ENCODE peak calls at places on chromosomes 2 and 18, in six cellular contexts. Q, Y, B, T, J and R are unnamed samples.

GRCh38 chr2:201984800-201985525 is 48.7 kb upstream of the FZD7 start:
- DNase-seq in Q (peak; percentile 94), Y (peak; percentile 81), B (no peak), T (no peak), J (no peak), R (peak; percentile 96)

GRCh38 chr2:24233321-24233720 is 58.5 kb downstream of the FAM228A start:
- DNase-seq in Q (no peak), Y (no peak), B (no peak), T (no peak), J (no peak), R (no peak)

GRCh38 chr2:2852015-2852777 is 521.1 kb upstream of the MYT1L start:
- DNase-seq in Q (no peak), Y (no peak), B (no peak), T (no peak), J (no peak), R (no peak)

GRCh38 chr2:229922449-229923386 is at the start of gene FBXO36:
- DNase-seq in Q (no peak), Y (peak; percentile 88), B (peak; percentile 76), T (peak; percentile 89), J (no peak), R (peak; percentile 91)

GRCh38 chr2:50143822-50144575 is 887.9 kb downstream of the NRXN1 start:
- DNase-seq in Q (peak; percentile 72), Y (peak; percentile 87), B (peak; percentile 8), T (peak; percentile 83), J (peak; percentile 67), R (peak; percentile 69)

GRCh38 chr2:37457401-37457901 is 113.0 kb downstream of the QPCT start:
- DNase-seq in Q (no peak), Y (no peak), B (no peak), T (no peak), J (no peak), R (no peak)

GRCh38 chr2:24471662-24472061 is 19.4 kb upstream of the NCOA1 start:
- DNase-seq in Q (no peak), Y (no peak), B (no peak), T (no peak), J (no peak), R (no peak)

GRCh38 chr18:25053484-25053883 is 298.5 kb downstream of the ZNF521 start:
- DNase-seq in Q (no peak), Y (no peak), B (no peak), T (no peak), J (no peak), R (no peak)

GRCh38 chr18:63505566-63506335 is 29.0 kb downstream of the SERPINB5 start:
- DNase-seq in Q (no peak), Y (no peak), B (no peak), T (peak; percentile 74), J (no peak), R (no peak)

GRCh38 chr18:55001625-55002024 is 42.4 kb upstream of the CCDC68 start:
- DNase-seq in Q (no peak), Y (no peak), B (no peak), T (no peak), J (no peak), R (no peak)

GRCh38 chr2:4012197-4012596 is 308.8 kb downstream of the DCDC2C start:
- DNase-seq in Q (no peak), Y (no peak), B (no peak), T (no peak), J (no peak), R (no peak)

GRCh38 chr18:31546476-31546875 is 45.2 kb upstream of the TTR start:
- DNase-seq in Q (no peak), Y (no peak), B (no peak), T (no peak), J (no peak), R (no peak)

GRCh38 chr2:68937346-68938055 is 15.2 kb downstream of the GKN2 start:
- DNase-seq in Q (no peak), Y (no peak), B (no peak), T (no peak), J (no peak), R (no peak)

GRCh38 chr2:223051580-223052375 is at the start of gene KCNE4:
- DNase-seq in Q (peak; percentile 35), Y (no peak), B (no peak), T (no peak), J (no peak), R (peak; percentile 53)

GRCh38 chr2:196653843-196654242 is 14.3 kb downstream of the CCDC150 start:
- DNase-seq in Q (no peak), Y (no peak), B (no peak), T (no peak), J (no peak), R (no peak)

GRCh38 chr2:230537531-230537976 is 121.6 kb downstream of the SP100 start:
- DNase-seq in Q (no peak), Y (no peak), B (no peak), T (no peak), J (no peak), R (no peak)

GRCh38 chr18:75088021-75088506 is 120.9 kb downstream of the PTGR3 start:
- DNase-seq in Q (no peak), Y (no peak), B (no peak), T (no peak), J (no peak), R (no peak)

GRCh38 chr2:175076272-175076671 is 71.1 kb upstream of the CHN1 start:
- DNase-seq in Q (no peak), Y (no peak), B (no peak), T (no peak), J (no peak), R (no peak)

GRCh38 chr2:33477473-33478468 is 1.3 kb downstream of the RASGRP3 start:
- DNase-seq in Q (peak; percentile 73), Y (no peak), B (no peak), T (peak; percentile 87), J (no peak), R (peak; percentile 63)

GRCh38 chr2:3179208-3179607 is 198.4 kb downstream of the EIPR1 start:
- DNase-seq in Q (no peak), Y (peak; percentile 66), B (no peak), T (no peak), J (no peak), R (no peak)

GRCh38 chr2:30235859-30236535 is 4.7 kb downstream of the LBH start:
- DNase-seq in Q (no peak), Y (no peak), B (peak; percentile 41), T (no peak), J (no peak), R (no peak)

GRCh38 chr2:222833410-222833809 is 27.4 kb upstream of the ACSL3 start:
- DNase-seq in Q (no peak), Y (no peak), B (no peak), T (no peak), J (no peak), R (no peak)

GRCh38 chr18:62781893-62782292 is 66.6 kb downstream of the PHLPP1 start:
- DNase-seq in Q (no peak), Y (no peak), B (no peak), T (no peak), J (no peak), R (no peak)

GRCh38 chr2:235639387-235639786 is 145.5 kb downstream of the AGAP1 start:
- DNase-seq in Q (peak; percentile 98), Y (peak; percentile 7), B (no peak), T (peak; percentile 14), J (no peak), R (peak; percentile 98)

GRCh38 chr18:31189757-31190156 is 27.1 kb upstream of the DSC1 start:
- DNase-seq in Q (no peak), Y (no peak), B (no peak), T (no peak), J (no peak), R (no peak)

GRCh38 chr2:19346983-19347618 is 11.3 kb downstream of the OSR1 start:
- DNase-seq in Q (no peak), Y (no peak), B (no peak), T (peak; percentile 63), J (no peak), R (no peak)

GRCh38 chr2:136281281-136282117 is 163.6 kb upstream of the CXCR4 start:
- DNase-seq in Q (no peak), Y (no peak), B (no peak), T (no peak), J (no peak), R (no peak)